ENCODE peak calls at places on chromosome 13, in nine cellular contexts. One of them, this sample, is unnamed.

GRCh38 chr13:48857576-48857975 is 118.1 kb upstream of the FNDC3A start:
- DNase-seq in tibial nerve: no peak
- DNase-seq in cardiac fibroblast: no peak
- DNase-seq in A549: no peak
- DNase-seq in fibroblast of the aortic adventitia: no peak
- DNase-seq in PC-3: no peak
- DNase-seq in HFF-Myc: no peak
- DNase-seq in sigmoid colon: no peak
- DNase-seq in mammary epithelial cell: no peak
- DNase-seq in this sample: no peak

GRCh38 chr13:29561918-29562317 is 33.6 kb downstream of the SLC7A1 start:
- DNase-seq in tibial nerve: no peak
- DNase-seq in cardiac fibroblast: no peak
- DNase-seq in A549: no peak
- DNase-seq in fibroblast of the aortic adventitia: no peak
- DNase-seq in PC-3: no peak
- DNase-seq in HFF-Myc: no peak
- DNase-seq in sigmoid colon: no peak
- DNase-seq in mammary epithelial cell: no peak
- DNase-seq in this sample: no peak

GRCh38 chr13:35818577-35819165 is 312.5 kb downstream of the DCLK1 start:
- DNase-seq in tibial nerve: no peak
- DNase-seq in cardiac fibroblast: peak; percentile 63
- DNase-seq in A549: peak; percentile 29
- DNase-seq in fibroblast of the aortic adventitia: peak; percentile 74
- DNase-seq in PC-3: peak; percentile 44
- DNase-seq in HFF-Myc: no peak
- DNase-seq in sigmoid colon: no peak
- DNase-seq in mammary epithelial cell: peak; percentile 13
- DNase-seq in this sample: peak; percentile 22

GRCh38 chr13:32903720-32904119 is 112.5 kb upstream of the KL start:
- DNase-seq in tibial nerve: no peak
- DNase-seq in cardiac fibroblast: no peak
- DNase-seq in A549: no peak
- DNase-seq in fibroblast of the aortic adventitia: peak; percentile 44
- DNase-seq in PC-3: peak; percentile 6
- DNase-seq in HFF-Myc: no peak
- DNase-seq in sigmoid colon: no peak
- DNase-seq in mammary epithelial cell: no peak
- DNase-seq in this sample: no peak

GRCh38 chr13:51895906-51896888 is 34.4 kb downstream of the CCDC70 start:
- DNase-seq in tibial nerve: peak; percentile 40
- DNase-seq in cardiac fibroblast: peak; percentile 78
- DNase-seq in A549: peak; percentile 47
- DNase-seq in fibroblast of the aortic adventitia: peak; percentile 66
- DNase-seq in PC-3: peak; percentile 57
- DNase-seq in HFF-Myc: peak; percentile 11
- DNase-seq in sigmoid colon: no peak
- DNase-seq in mammary epithelial cell: peak; percentile 38
- DNase-seq in this sample: peak; percentile 69

GRCh38 chr13:89695343-89696257 is 1651.9 kb upstream of the MIR17HG start:
- DNase-seq in tibial nerve: peak; percentile 35
- DNase-seq in cardiac fibroblast: peak; percentile 63
- DNase-seq in A549: peak; percentile 39
- DNase-seq in fibroblast of the aortic adventitia: peak; percentile 11
- DNase-seq in PC-3: peak; percentile 75
- DNase-seq in HFF-Myc: no peak
- DNase-seq in sigmoid colon: no peak
- DNase-seq in mammary epithelial cell: peak; percentile 44
- DNase-seq in this sample: no peak

GRCh38 chr13:29503041-29503837 is 92.2 kb downstream of the SLC7A1 start:
- DNase-seq in tibial nerve: no peak
- DNase-seq in cardiac fibroblast: no peak
- DNase-seq in A549: no peak
- DNase-seq in fibroblast of the aortic adventitia: peak; percentile 17
- DNase-seq in PC-3: no peak
- DNase-seq in HFF-Myc: no peak
- DNase-seq in sigmoid colon: no peak
- DNase-seq in mammary epithelial cell: no peak
- DNase-seq in this sample: no peak

GRCh38 chr13:92460479-92460878 is 766.1 kb upstream of the GPC6 start:
- DNase-seq in tibial nerve: no peak
- DNase-seq in cardiac fibroblast: no peak
- DNase-seq in A549: no peak
- DNase-seq in fibroblast of the aortic adventitia: no peak
- DNase-seq in PC-3: no peak
- DNase-seq in HFF-Myc: no peak
- DNase-seq in sigmoid colon: no peak
- DNase-seq in mammary epithelial cell: no peak
- DNase-seq in this sample: no peak

GRCh38 chr13:104015646-104016396 is 949.6 kb upstream of the SLC10A2 start:
- DNase-seq in tibial nerve: no peak
- DNase-seq in cardiac fibroblast: peak; percentile 91
- DNase-seq in A549: no peak
- DNase-seq in fibroblast of the aortic adventitia: peak; percentile 88
- DNase-seq in PC-3: no peak
- DNase-seq in HFF-Myc: no peak
- DNase-seq in sigmoid colon: no peak
- DNase-seq in mammary epithelial cell: no peak
- DNase-seq in this sample: no peak

GRCh38 chr13:41352935-41353801 is 42.1 kb downstream of the NAA16 start:
- DNase-seq in tibial nerve: peak; percentile 41
- DNase-seq in cardiac fibroblast: peak; percentile 69
- DNase-seq in A549: peak; percentile 35
- DNase-seq in fibroblast of the aortic adventitia: peak; percentile 72
- DNase-seq in PC-3: peak; percentile 71
- DNase-seq in HFF-Myc: no peak
- DNase-seq in sigmoid colon: no peak
- DNase-seq in mammary epithelial cell: peak; percentile 56
- DNase-seq in this sample: peak; percentile 62

GRCh38 chr13:52847682-52848432 is 583 bp downstream of the PCDH8 start:
- DNase-seq in tibial nerve: no peak
- DNase-seq in cardiac fibroblast: no peak
- DNase-seq in A549: no peak
- DNase-seq in fibroblast of the aortic adventitia: no peak
- DNase-seq in PC-3: no peak
- DNase-seq in HFF-Myc: no peak
- DNase-seq in sigmoid colon: no peak
- DNase-seq in mammary epithelial cell: no peak
- DNase-seq in this sample: no peak

GRCh38 chr13:113002206-113002821 is 33.3 kb downstream of the MCF2L start:
- DNase-seq in tibial nerve: no peak
- DNase-seq in cardiac fibroblast: no peak
- DNase-seq in A549: no peak
- DNase-seq in fibroblast of the aortic adventitia: no peak
- DNase-seq in PC-3: no peak
- DNase-seq in HFF-Myc: no peak
- DNase-seq in sigmoid colon: no peak
- DNase-seq in mammary epithelial cell: no peak
- DNase-seq in this sample: no peak

GRCh38 chr13:108486096-108486495 is 143.3 kb upstream of the MYO16 start:
- DNase-seq in tibial nerve: no peak
- DNase-seq in cardiac fibroblast: no peak
- DNase-seq in A549: no peak
- DNase-seq in fibroblast of the aortic adventitia: no peak
- DNase-seq in PC-3: no peak
- DNase-seq in HFF-Myc: no peak
- DNase-seq in sigmoid colon: no peak
- DNase-seq in mammary epithelial cell: peak; percentile 28
- DNase-seq in this sample: no peak

GRCh38 chr13:80562423-80562822 is 221.5 kb upstream of the SPRY2 start:
- DNase-seq in tibial nerve: no peak
- DNase-seq in cardiac fibroblast: no peak
- DNase-seq in A549: no peak
- DNase-seq in fibroblast of the aortic adventitia: no peak
- DNase-seq in PC-3: peak; percentile 5
- DNase-seq in HFF-Myc: no peak
- DNase-seq in sigmoid colon: no peak
- DNase-seq in mammary epithelial cell: no peak
- DNase-seq in this sample: no peak

GRCh38 chr13:88643233-88643632 is 972.1 kb downstream of the SLITRK5 start:
- DNase-seq in tibial nerve: no peak
- DNase-seq in cardiac fibroblast: no peak
- DNase-seq in A549: no peak
- DNase-seq in fibroblast of the aortic adventitia: no peak
- DNase-seq in PC-3: no peak
- DNase-seq in HFF-Myc: no peak
- DNase-seq in sigmoid colon: no peak
- DNase-seq in mammary epithelial cell: no peak
- DNase-seq in this sample: no peak

GRCh38 chr13:96710166-96710866 is 284.0 kb downstream of the OXGR1 start:
- DNase-seq in tibial nerve: no peak
- DNase-seq in cardiac fibroblast: no peak
- DNase-seq in A549: no peak
- DNase-seq in fibroblast of the aortic adventitia: peak; percentile 21
- DNase-seq in PC-3: no peak
- DNase-seq in HFF-Myc: no peak
- DNase-seq in sigmoid colon: no peak
- DNase-seq in mammary epithelial cell: no peak
- DNase-seq in this sample: no peak

GRCh38 chr13:37617162-37617561 is 18.6 kb upstream of the POSTN start:
- DNase-seq in tibial nerve: no peak
- DNase-seq in cardiac fibroblast: peak; percentile 90
- DNase-seq in A549: peak; percentile 35
- DNase-seq in fibroblast of the aortic adventitia: peak; percentile 90
- DNase-seq in PC-3: peak; percentile 39
- DNase-seq in HFF-Myc: peak; percentile 33
- DNase-seq in sigmoid colon: no peak
- DNase-seq in mammary epithelial cell: peak; percentile 24
- DNase-seq in this sample: no peak

GRCh38 chr13:44109986-44110640 is 230.4 kb downstream of the LACC1 start:
- DNase-seq in tibial nerve: no peak
- DNase-seq in cardiac fibroblast: no peak
- DNase-seq in A549: peak; percentile 53
- DNase-seq in fibroblast of the aortic adventitia: no peak
- DNase-seq in PC-3: peak; percentile 56
- DNase-seq in HFF-Myc: no peak
- DNase-seq in sigmoid colon: no peak
- DNase-seq in mammary epithelial cell: peak; percentile 45
- DNase-seq in this sample: no peak
- TF ChIP-seq CTCF in tibial nerve: no peak
- TF ChIP-seq CTCF in cardiac fibroblast: no peak
- TF ChIP-seq CTCF in A549: no peak
- TF ChIP-seq CTCF in fibroblast of the aortic adventitia: no peak
- TF ChIP-seq CTCF in PC-3: no peak
- TF ChIP-seq CTCF in HFF-Myc: no peak
- TF ChIP-seq CTCF in sigmoid colon: no peak
- TF ChIP-seq CTCF in mammary epithelial cell: no peak
- TF ChIP-seq CTCF in this sample: no peak

GRCh38 chr13:87302034-87302433 is 369.1 kb upstream of the SLITRK5 start:
- DNase-seq in tibial nerve: no peak
- DNase-seq in cardiac fibroblast: no peak
- DNase-seq in A549: no peak
- DNase-seq in fibroblast of the aortic adventitia: no peak
- DNase-seq in PC-3: no peak
- DNase-seq in HFF-Myc: no peak
- DNase-seq in sigmoid colon: no peak
- DNase-seq in mammary epithelial cell: no peak
- DNase-seq in this sample: no peak
- TF ChIP-seq CTCF in tibial nerve: no peak
- TF ChIP-seq CTCF in cardiac fibroblast: no peak
- TF ChIP-seq CTCF in A549: no peak
- TF ChIP-seq CTCF in fibroblast of the aortic adventitia: no peak
- TF ChIP-seq CTCF in PC-3: no peak
- TF ChIP-seq CTCF in HFF-Myc: no peak
- TF ChIP-seq CTCF in sigmoid colon: no peak
- TF ChIP-seq CTCF in mammary epithelial cell: no peak
- TF ChIP-seq CTCF in this sample: no peak

GRCh38 chr13:25268561-25268960 is 18.7 kb downstream of the MTMR6 start:
- DNase-seq in tibial nerve: no peak
- DNase-seq in cardiac fibroblast: no peak
- DNase-seq in A549: no peak
- DNase-seq in fibroblast of the aortic adventitia: no peak
- DNase-seq in PC-3: no peak
- DNase-seq in HFF-Myc: no peak
- DNase-seq in sigmoid colon: no peak
- DNase-seq in mammary epithelial cell: no peak
- DNase-seq in this sample: no peak

GRCh38 chr13:25262261-25262660 is 25.0 kb downstream of the MTMR6 start:
- DNase-seq in tibial nerve: no peak
- DNase-seq in cardiac fibroblast: no peak
- DNase-seq in A549: no peak
- DNase-seq in fibroblast of the aortic adventitia: no peak
- DNase-seq in PC-3: no peak
- DNase-seq in HFF-Myc: no peak
- DNase-seq in sigmoid colon: no peak
- DNase-seq in mammary epithelial cell: no peak
- DNase-seq in this sample: no peak

DNA sequence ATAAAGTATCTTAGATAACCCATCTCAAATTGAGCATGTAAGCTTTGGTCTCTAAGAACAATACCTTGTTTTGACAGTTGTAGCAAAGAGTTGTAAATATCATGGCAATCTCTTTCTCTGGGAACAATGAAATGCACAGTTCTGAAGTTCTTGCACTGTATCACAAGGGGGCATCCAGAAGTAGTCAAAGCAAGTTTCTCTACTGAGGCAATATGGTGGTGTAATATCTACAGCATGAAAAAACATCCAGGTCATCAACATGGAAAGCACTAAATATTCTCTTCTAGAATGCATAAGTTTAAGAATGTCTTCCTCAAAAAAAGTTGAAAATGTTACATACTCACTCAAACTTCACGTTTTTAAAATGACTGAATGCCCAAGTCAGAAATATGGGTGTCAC is 19.6 kb downstream of the MTMR6 start:
- DNase-seq in tibial nerve: no peak
- DNase-seq in cardiac fibroblast: peak; percentile 41
- DNase-seq in A549: peak; percentile 10
- DNase-seq in fibroblast of the aortic adventitia: peak; percentile 24
- DNase-seq in PC-3: peak; percentile 18
- DNase-seq in HFF-Myc: no peak
- DNase-seq in sigmoid colon: no peak
- DNase-seq in mammary epithelial cell: no peak
- DNase-seq in this sample: no peak
- TF ChIP-seq CTCF in tibial nerve: no peak
- TF ChIP-seq CTCF in cardiac fibroblast: peak; percentile 28
- TF ChIP-seq CTCF in A549: no peak
- TF ChIP-seq CTCF in fibroblast of the aortic adventitia: peak; percentile 34
- TF ChIP-seq CTCF in PC-3: peak; percentile 33
- TF ChIP-seq CTCF in HFF-Myc: peak; percentile 10
- TF ChIP-seq CTCF in sigmoid colon: no peak
- TF ChIP-seq CTCF in mammary epithelial cell: no peak
- TF ChIP-seq CTCF in this sample: peak; percentile 19

DNA sequence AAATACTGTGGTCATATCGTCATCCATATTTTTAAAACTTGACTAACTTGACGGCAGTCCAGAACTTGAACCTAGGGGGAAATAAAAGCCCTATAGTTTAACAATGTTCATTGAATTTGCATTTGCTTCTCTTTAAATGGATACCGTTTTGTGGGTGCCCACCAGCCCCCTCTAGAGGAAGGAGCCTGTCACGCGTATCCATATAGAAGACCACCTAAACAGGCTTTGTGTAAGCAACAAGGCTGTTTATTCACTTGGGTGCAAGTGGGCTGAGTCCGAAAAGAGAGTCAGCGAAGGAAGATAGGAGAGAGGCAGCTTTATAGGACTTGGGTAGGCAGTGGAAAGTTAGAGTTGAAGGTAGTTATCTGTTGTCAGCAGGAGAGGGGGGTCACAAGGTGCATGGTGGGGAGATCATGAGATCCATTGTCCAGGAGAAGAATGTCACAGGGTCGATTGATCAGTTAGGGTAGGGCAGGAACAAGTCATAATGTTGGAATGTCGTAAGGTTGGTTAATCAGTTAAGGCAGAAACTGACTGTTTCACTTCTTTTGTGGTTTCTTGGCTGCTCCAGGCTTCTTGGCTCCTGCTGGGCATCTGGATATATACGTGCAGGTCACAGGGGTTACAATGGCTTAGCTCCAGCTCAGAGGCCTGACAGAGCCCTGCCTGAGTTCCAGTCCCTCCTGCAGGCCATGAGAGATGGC is 42.5 kb upstream of the ANKRD10 start:
- DNase-seq in tibial nerve: no peak
- DNase-seq in cardiac fibroblast: peak; percentile 35
- DNase-seq in A549: peak; percentile 32
- DNase-seq in fibroblast of the aortic adventitia: no peak
- DNase-seq in PC-3: peak; percentile 24
- DNase-seq in HFF-Myc: no peak
- DNase-seq in sigmoid colon: no peak
- DNase-seq in mammary epithelial cell: peak; percentile 58
- DNase-seq in this sample: no peak
- TF ChIP-seq CTCF in tibial nerve: no peak
- TF ChIP-seq CTCF in cardiac fibroblast: peak; percentile 8
- TF ChIP-seq CTCF in A549: no peak
- TF ChIP-seq CTCF in fibroblast of the aortic adventitia: no peak
- TF ChIP-seq CTCF in PC-3: peak; percentile 32
- TF ChIP-seq CTCF in HFF-Myc: peak; percentile 45
- TF ChIP-seq CTCF in sigmoid colon: no peak
- TF ChIP-seq CTCF in mammary epithelial cell: no peak
- TF ChIP-seq CTCF in this sample: no peak